ENCODE peak calls at places on chromosomes 5 and 9, in five cellular contexts. N is uterus, X is body of pancreas, I is A549, U is IMR-90. H is an unnamed sample.

GRCh38 chr5:57338068-57338848 is 144.4 kb downstream of the ACTBL2 start:
- DNase-seq in N (no peak), X (peak; percentile 35), I (peak; percentile 25), U (no peak), H (no peak)

GRCh38 chr5:148179234-148179824 is 11.0 kb downstream of the SPINK14 start:
- DNase-seq in N (no peak), X (no peak), I (no peak), U (peak; percentile 63), H (no peak)

GRCh38 chr5:56557198-56557597 is 258.2 kb upstream of the MAP3K1 start:
- DNase-seq in N (no peak), X (no peak), I (no peak), U (peak; percentile 62), H (no peak)

GRCh38 chr5:152119091-152119490 is 194.4 kb upstream of the GLRA1 start:
- DNase-seq in N (no peak), X (no peak), I (no peak), U (no peak), H (no peak)

GRCh38 chr5:104932431-104932830 is 1369.8 kb upstream of the NUDT12 start:
- DNase-seq in N (no peak), X (no peak), I (no peak), U (no peak), H (no peak)

GRCh38 chr5:157576678-157577077 is 1.1 kb upstream of the ADAM19 start:
- DNase-seq in N (no peak), X (no peak), I (no peak), U (no peak), H (no peak)

GRCh38 chr9:120343416-120343815 is 236.6 kb downstream of the CDK5RAP2 start:
- DNase-seq in N (no peak), X (no peak), I (no peak), U (no peak), H (no peak)

GRCh38 chr5:159286420-159287035 is 23.4 kb downstream of the UBLCP1 start:
- DNase-seq in N (no peak), X (no peak), I (no peak), U (peak; percentile 48), H (no peak)

GRCh38 chr9:136043386-136044054 is 51.6 kb downstream of the NACC2 start:
- DNase-seq in N (no peak), X (no peak), I (no peak), U (no peak), H (no peak)

GRCh38 chr9:116267021-116267420 is 113.4 kb downstream of the PAPPA start:
- DNase-seq in N (no peak), X (no peak), I (no peak), U (peak; percentile 83), H (no peak)

GRCh38 chr9:4510546-4511322 is 20.5 kb downstream of the SLC1A1 start:
- DNase-seq in N (no peak), X (no peak), I (no peak), U (no peak), H (no peak)

GRCh38 chr5:97388794-97389193 is 205.7 kb upstream of the RIOK2 start:
- DNase-seq in N (no peak), X (no peak), I (no peak), U (peak; percentile 63), H (no peak)

GRCh38 chr9:127049044-127049443 is 73.4 kb downstream of the ANGPTL2 start:
- DNase-seq in N (no peak), X (peak; percentile 17), I (peak; percentile 7), U (peak; percentile 97), H (no peak)

GRCh38 chr5:153276151-153276550 is 214.3 kb upstream of the GRIA1 start:
- DNase-seq in N (no peak), X (peak; percentile 46), I (no peak), U (no peak), H (no peak)

GRCh38 chr5:73947876-73948275 is 321.9 kb downstream of the ARHGEF28 start:
- DNase-seq in N (no peak), X (no peak), I (no peak), U (no peak), H (no peak)

GRCh38 chr9:134736791-134737489 is 95.3 kb downstream of the COL5A1 start:
- DNase-seq in N (no peak), X (no peak), I (no peak), U (no peak), H (no peak)

GRCh38 chr9:12426198-12426864 is 266.9 kb upstream of the TYRP1 start:
- DNase-seq in N (no peak), X (no peak), I (no peak), U (no peak), H (no peak)

GRCh38 chr9:16704489-16705111 is 165.9 kb downstream of the BNC2 start:
- DNase-seq in N (peak; percentile 67), X (peak; percentile 16), I (peak; percentile 43), U (peak; percentile 80), H (no peak)

GRCh38 chr9:79807966-79808365 is 236.2 kb downstream of the TLE4 start:
- DNase-seq in N (no peak), X (no peak), I (no peak), U (no peak), H (no peak)

GRCh38 chr9:111691686-111692329 is 30.4 kb downstream of the GNG10 start:
- DNase-seq in N (no peak), X (no peak), I (peak; percentile 16), U (peak; percentile 48), H (no peak)

GRCh38 chr5:135426102-135427082 is 20.8 kb downstream of the DCANP1 start:
- DNase-seq in N (no peak), X (no peak), I (peak; percentile 65), U (peak; percentile 61), H (no peak)

GRCh38 chr5:122313001-122313402 is 965 bp downstream of the SNCAIP start:
- DNase-seq in N (peak; percentile 35), X (peak; percentile 7), I (no peak), U (peak; percentile 54), H (no peak)

GRCh38 chr9:86324308-86324707 is 29.9 kb downstream of the TUT7 start:
- DNase-seq in N (no peak), X (no peak), I (no peak), U (peak; percentile 75), H (no peak)

GRCh38 chr9:621199-621860 is 220.2 kb upstream of the DMRT1 start:
- DNase-seq in N (no peak), X (no peak), I (no peak), U (no peak), H (no peak)

GRCh38 chr5:14879393-14879792 is 7.8 kb upstream of the ANKH start:
- DNase-seq in N (no peak), X (no peak), I (no peak), U (no peak), H (no peak)

GRCh38 chr5:93590511-93590910 is 7.5 kb downstream of the NR2F1 start:
- DNase-seq in N (no peak), X (no peak), I (no peak), U (no peak), H (no peak)

GRCh38 chr5:152631217-152631616 is 226.1 kb upstream of the NMUR2 start:
- DNase-seq in N (no peak), X (no peak), I (no peak), U (no peak), H (no peak)

GRCh38 chr9:95722141-95722540 is 153.3 kb upstream of the ERCC6L2 start:
- DNase-seq in N (no peak), X (no peak), I (no peak), U (no peak), H (no peak)
- H3K27ac ChIP-seq in N (no peak overlapping the region), X (no peak overlapping the region), I (no peak overlapping the region), U (no peak overlapping the region), H (no peak overlapping the region)

DNA sequence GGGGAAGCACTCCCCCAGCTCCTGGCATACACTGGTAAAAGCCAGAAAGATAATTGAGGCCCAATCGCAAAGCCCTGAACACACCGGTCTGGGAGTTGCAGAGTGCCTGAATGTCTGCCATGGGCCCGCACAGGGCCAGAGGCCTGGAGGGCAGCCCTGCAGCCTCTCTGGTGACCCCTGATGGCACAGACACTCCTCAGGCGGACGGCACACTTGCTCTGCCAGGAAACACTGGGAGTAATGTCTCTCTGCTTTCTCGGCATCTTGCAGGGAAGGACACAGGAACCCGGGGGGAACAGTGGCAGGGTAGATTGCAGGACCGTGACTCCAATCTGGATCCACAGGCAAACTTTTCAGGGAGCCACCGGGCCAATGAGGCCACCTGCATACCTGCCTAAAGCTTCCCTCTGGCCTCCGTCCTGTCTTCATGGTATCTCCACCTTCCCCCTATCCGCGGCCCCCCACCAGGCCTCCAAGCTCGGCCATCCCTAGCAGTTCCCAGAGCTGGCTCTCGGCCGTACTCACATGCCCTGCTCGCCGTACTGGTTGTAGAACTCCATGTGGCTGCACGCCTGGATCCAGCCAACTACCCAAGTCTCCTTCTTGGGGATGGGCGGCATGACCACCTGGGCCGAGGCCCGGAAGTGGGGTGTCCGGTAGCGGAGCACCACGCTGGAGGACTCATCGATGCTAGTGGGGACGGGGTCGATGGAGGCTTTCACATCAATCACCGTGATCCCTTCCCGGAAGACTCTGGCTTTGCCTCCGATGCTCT is 791 bp downstream of the FAM78A start:
- DNase-seq in N (no peak), X (no peak), I (no peak), U (no peak), H (no peak)
- TF ChIP-seq POLR2A in N (no peak), X (no peak), I (no peak), U (no peak), H (no peak)

GRCh38 chr5:166441-167372 is 24.6 kb upstream of the LRRC14B start:
- DNase-seq in N (no peak), X (no peak), I (no peak), U (no peak), H (no peak)

GRCh38 chr5:169071-169727 is 22.1 kb upstream of the LRRC14B start:
- DNase-seq in N (peak; percentile 59), X (peak; percentile 41), I (no peak), U (peak; percentile 83), H (no peak)

GRCh38 chr5:167982-168660 is 23.2 kb upstream of the LRRC14B start:
- DNase-seq in N (peak; percentile 10), X (no peak), I (no peak), U (peak; percentile 99), H (no peak)

GRCh38 chr5:169728-170094 is 21.6 kb upstream of the LRRC14B start:
- DNase-seq in N (no peak), X (no peak), I (no peak), U (no peak), H (no peak)

GRCh38 chr5:167511-167910 is 23.8 kb upstream of the LRRC14B start:
- DNase-seq in N (no peak), X (no peak), I (no peak), U (peak; percentile 14), H (no peak)
- H3K27ac ChIP-seq in N (no peak overlapping the region), X (no peak overlapping the region), I (no peak overlapping the region), U (no peak overlapping the region), H (no peak overlapping the region)

GRCh38 chr5:149810856-149811255 is 80.7 kb downstream of the PPARGC1B start:
- DNase-seq in N (no peak), X (no peak), I (no peak), U (no peak), H (no peak)
- TF ChIP-seq POLR2A in N (no peak), X (no peak), I (no peak), U (no peak), H (no peak)

GRCh38 chr9:133347985-133348762 is at the start of the genes MED22 and RPL7A:
- DNase-seq in N (peak; percentile 94), X (peak; percentile 96), I (peak; percentile 90), U (peak; percentile 96), H (peak; percentile 75)

GRCh38 chr9:133347515-133347984 is 381 bp downstream of the MED22 start:
- DNase-seq in N (peak; percentile 49), X (peak; percentile 44), I (no peak), U (no peak), H (no peak)

GRCh38 chr9:133345596-133345995 is 2.3 kb downstream of the MED22 start:
- DNase-seq in N (no peak), X (no peak), I (no peak), U (no peak), H (no peak)

GRCh38 chr9:133344979-133345378 is 3.0 kb downstream of the MED22 start:
- DNase-seq in N (no peak), X (no peak), I (no peak), U (no peak), H (no peak)

GRCh38 chr9:133346021-133346713 is 1.8 kb downstream of the MED22 start:
- DNase-seq in N (no peak), X (no peak), I (no peak), U (no peak), H (no peak)
- H3K27ac ChIP-seq in N (peak overlapping the region; percentile 76), X (no peak overlapping the region), I (peak overlapping the region; percentile 99), U (peak overlapping the region; percentile 16), H (peak overlapping the region; percentile 95)